ENCODE peak calls at places on chromosomes 2 and 18, in five cellular contexts. One of them, this sample, is unnamed.

GRCh38 chr2:58098254-58099096 is 51.9 kb downstream of the VRK2 start:
- DNase-seq in NAMALWA: no peak
- DNase-seq in MM.1S: no peak
- DNase-seq in fibroblast of the aortic adventitia: peak; percentile 13
- DNase-seq in OCI-LY7: no peak
- DNase-seq in this sample: peak; percentile 54

GRCh38 chr2:152646264-152646663 is 71.0 kb downstream of the PRPF40A start:
- DNase-seq in NAMALWA: no peak
- DNase-seq in MM.1S: no peak
- DNase-seq in fibroblast of the aortic adventitia: no peak
- DNase-seq in OCI-LY7: no peak
- DNase-seq in this sample: no peak

GRCh38 chr2:25347846-25348245 is 6.1 kb upstream of the DNMT3A start:
- DNase-seq in NAMALWA: no peak
- DNase-seq in MM.1S: no peak
- DNase-seq in fibroblast of the aortic adventitia: peak; percentile 59
- DNase-seq in OCI-LY7: no peak
- DNase-seq in this sample: no peak

GRCh38 chr2:236242057-236242495 is 22.1 kb downstream of the ASB18 start:
- DNase-seq in NAMALWA: no peak
- DNase-seq in MM.1S: no peak
- DNase-seq in fibroblast of the aortic adventitia: no peak
- DNase-seq in OCI-LY7: no peak
- DNase-seq in this sample: no peak

GRCh38 chr18:70416496-70416895 is 127.7 kb downstream of the SOCS6 start:
- DNase-seq in NAMALWA: no peak
- DNase-seq in MM.1S: no peak
- DNase-seq in fibroblast of the aortic adventitia: no peak
- DNase-seq in OCI-LY7: no peak
- DNase-seq in this sample: no peak

GRCh38 chr2:69464575-69464974 is 27.3 kb upstream of the NFU1 start:
- DNase-seq in NAMALWA: no peak
- DNase-seq in MM.1S: no peak
- DNase-seq in fibroblast of the aortic adventitia: peak; percentile 85
- DNase-seq in OCI-LY7: no peak
- DNase-seq in this sample: peak; percentile 82

GRCh38 chr2:177165731-177166711 is 46.6 kb upstream of the HNRNPA3 start:
- DNase-seq in NAMALWA: peak; percentile 83
- DNase-seq in MM.1S: peak; percentile 82
- DNase-seq in fibroblast of the aortic adventitia: peak; percentile 88
- DNase-seq in OCI-LY7: peak; percentile 70
- DNase-seq in this sample: peak; percentile 71

GRCh38 chr2:171317492-171318125 is 116.2 kb downstream of the METTL8 start:
- DNase-seq in NAMALWA: peak; percentile 86
- DNase-seq in MM.1S: no peak
- DNase-seq in fibroblast of the aortic adventitia: no peak
- DNase-seq in OCI-LY7: peak; percentile 95
- DNase-seq in this sample: no peak

GRCh38 chr2:24986397-24986796 is 14.6 kb upstream of the DNAJC27 start:
- DNase-seq in NAMALWA: no peak
- DNase-seq in MM.1S: no peak
- DNase-seq in fibroblast of the aortic adventitia: peak; percentile 41
- DNase-seq in OCI-LY7: no peak
- DNase-seq in this sample: peak; percentile 59

GRCh38 chr18:38552729-38553411 is 987.3 kb upstream of the CELF4 start:
- DNase-seq in NAMALWA: no peak
- DNase-seq in MM.1S: no peak
- DNase-seq in fibroblast of the aortic adventitia: no peak
- DNase-seq in OCI-LY7: no peak
- DNase-seq in this sample: no peak

GRCh38 chr2:73374243-73374642 is 11.4 kb upstream of the ALMS1 start:
- DNase-seq in NAMALWA: no peak
- DNase-seq in MM.1S: no peak
- DNase-seq in fibroblast of the aortic adventitia: no peak
- DNase-seq in OCI-LY7: no peak
- DNase-seq in this sample: no peak

GRCh38 chr2:30639836-30640235 is 167.4 kb downstream of the CAPN13 start:
- DNase-seq in NAMALWA: no peak
- DNase-seq in MM.1S: peak; percentile 79
- DNase-seq in fibroblast of the aortic adventitia: no peak
- DNase-seq in OCI-LY7: no peak
- DNase-seq in this sample: no peak

GRCh38 chr2:102331311-102331980 is 20.1 kb downstream of the IL1RL1 start:
- DNase-seq in NAMALWA: no peak
- DNase-seq in MM.1S: no peak
- DNase-seq in fibroblast of the aortic adventitia: peak; percentile 75
- DNase-seq in OCI-LY7: no peak
- DNase-seq in this sample: no peak

GRCh38 chr2:134070281-134070731 is 183.6 kb upstream of the MGAT5 start:
- DNase-seq in NAMALWA: no peak
- DNase-seq in MM.1S: no peak
- DNase-seq in fibroblast of the aortic adventitia: no peak
- DNase-seq in OCI-LY7: no peak
- DNase-seq in this sample: no peak

GRCh38 chr2:182897137-182897536 is 30.7 kb upstream of the FRZB start:
- DNase-seq in NAMALWA: no peak
- DNase-seq in MM.1S: no peak
- DNase-seq in fibroblast of the aortic adventitia: peak; percentile 27
- DNase-seq in OCI-LY7: no peak
- DNase-seq in this sample: peak; percentile 8

GRCh38 chr18:8658858-8659485 is 46.4 kb upstream of the MTCL1 start:
- DNase-seq in NAMALWA: no peak
- DNase-seq in MM.1S: no peak
- DNase-seq in fibroblast of the aortic adventitia: no peak
- DNase-seq in OCI-LY7: no peak
- DNase-seq in this sample: no peak

GRCh38 chr2:54531558-54531957 is 75.4 kb downstream of the SPTBN1 start:
- DNase-seq in NAMALWA: no peak
- DNase-seq in MM.1S: no peak
- DNase-seq in fibroblast of the aortic adventitia: peak; percentile 81
- DNase-seq in OCI-LY7: no peak
- DNase-seq in this sample: peak; percentile 62

GRCh38 chr2:171185941-171186340 is 25.2 kb upstream of the TLK1 start:
- DNase-seq in NAMALWA: no peak
- DNase-seq in MM.1S: no peak
- DNase-seq in fibroblast of the aortic adventitia: peak; percentile 84
- DNase-seq in OCI-LY7: no peak
- DNase-seq in this sample: peak; percentile 46